ENCODE peak calls at places on chromosomes 3 and 15, in six cellular contexts. K is AG04450, Q is psoas muscle, S is lower leg skin, T is HFF-Myc, D is cardiac fibroblast. O is an unnamed sample.

GRCh38 chr3:162390891-162391290 is 894.3 kb downstream of the OTOL1 start:
- DNase-seq in K (peak), Q (no peak), S (no peak), T (peak), D (peak), O (no peak)

GRCh38 chr3:143040264-143040879 is 39.0 kb downstream of the U2SURP start:
- DNase-seq in K (no peak), Q (no peak), S (no peak), T (no peak), D (peak), O (peak)

GRCh38 chr15:62935300-62936081 is 107.1 kb upstream of the TPM1 start:
- DNase-seq in K (no peak), Q (no peak), S (peak), T (no peak), D (no peak), O (no peak)

GRCh38 chr3:30350011-30350410 is 256.4 kb upstream of the TGFBR2 start:
- DNase-seq in K (no peak), Q (no peak), S (no peak), T (no peak), D (no peak), O (no peak)

GRCh38 chr3:184262166-184262926 is 993 bp upstream of the CAMK2N2 start:
- DNase-seq in K (no peak), Q (peak), S (no peak), T (no peak), D (peak), O (no peak)

GRCh38 chr3:115819785-115820384 is 196.6 kb downstream of the GAP43 start:
- DNase-seq in K (peak), Q (peak), S (peak), T (peak), D (peak), O (peak)

GRCh38 chr3:139906441-139906840 is 28.5 kb upstream of the CLSTN2 start:
- DNase-seq in K (no peak), Q (no peak), S (no peak), T (peak), D (peak), O (peak)

GRCh38 chr3:133274477-133274876 is 125.4 kb upstream of the BFSP2 start:
- DNase-seq in K (no peak), Q (no peak), S (no peak), T (no peak), D (no peak), O (no peak)

GRCh38 chr3:31732548-31732947 is 199.8 kb downstream of the STT3B start:
- DNase-seq in K (no peak), Q (no peak), S (no peak), T (no peak), D (no peak), O (no peak)

GRCh38 chr3:41846850-41847249 is 115.1 kb downstream of the ULK4 start:
- DNase-seq in K (no peak), Q (no peak), S (no peak), T (no peak), D (no peak), O (no peak)

GRCh38 chr15:57772223-57772957 is 65.9 kb downstream of the POLR2M start:
- DNase-seq in K (no peak), Q (no peak), S (no peak), T (peak), D (peak), O (no peak)

GRCh38 chr3:134646086-134646485 is 4.7 kb downstream of the KY start:
- DNase-seq in K (no peak), Q (no peak), S (peak), T (no peak), D (no peak), O (no peak)

GRCh38 chr3:80244390-80244789 is 476.6 kb upstream of the ROBO1 start:
- DNase-seq in K (peak), Q (no peak), S (no peak), T (no peak), D (peak), O (peak)

GRCh38 chr3:64824281-64824980 is 136.6 kb upstream of the ADAMTS9 start:
- DNase-seq in K (no peak), Q (no peak), S (no peak), T (no peak), D (peak), O (no peak)

GRCh38 chr15:60672400-60672799 is 193.5 kb upstream of the ICE2 start:
- DNase-seq in K (no peak), Q (no peak), S (no peak), T (no peak), D (no peak), O (no peak)

GRCh38 chr3:23591374-23591773 is 214.4 kb upstream of the UBE2E1 start:
- DNase-seq in K (no peak), Q (no peak), S (no peak), T (no peak), D (no peak), O (no peak)

GRCh38 chr15:37135225-37135624 is 34.9 kb upstream of the MEIS2 start:
- DNase-seq in K (no peak), Q (no peak), S (no peak), T (peak), D (no peak), O (no peak)

GRCh38 chr15:93127286-93127685 is 38.3 kb upstream of the RGMA start:
- DNase-seq in K (no peak), Q (no peak), S (no peak), T (no peak), D (no peak), O (no peak)

GRCh38 chr3:52561028-52561749 is 24.8 kb downstream of the UQCC5 start:
- DNase-seq in K (no peak), Q (no peak), S (no peak), T (no peak), D (no peak), O (no peak)

GRCh38 chr15:67140078-67140833 is 74.9 kb downstream of the SMAD3 start:
- DNase-seq in K (no peak), Q (no peak), S (no peak), T (no peak), D (no peak), O (no peak)

GRCh38 chr3:39718674-39719595 is 90.5 kb upstream of the MYRIP start:
- DNase-seq in K (no peak), Q (no peak), S (no peak), T (peak), D (peak), O (peak)

GRCh38 chr3:52221563-52222318 is 3.7 kb downstream of the TLR9 start:
- DNase-seq in K (no peak), Q (peak), S (no peak), T (no peak), D (peak), O (no peak)

GRCh38 chr3:42116466-42116865 is 25.3 kb downstream of the TRAK1 start:
- DNase-seq in K (no peak), Q (no peak), S (no peak), T (no peak), D (no peak), O (no peak)

GRCh38 chr3:136750209-136750921 is 1.8 kb downstream of the STAG1 start:
- DNase-seq in K (no peak), Q (no peak), S (no peak), T (no peak), D (no peak), O (no peak)

GRCh38 chr3:77815467-77815866 is 775.6 kb downstream of the ROBO2 start:
- DNase-seq in K (no peak), Q (no peak), S (no peak), T (no peak), D (no peak), O (no peak)

GRCh38 chr15:38930851-38931572 is 366.4 kb upstream of the RASGRP1 start:
- DNase-seq in K (peak), Q (no peak), S (no peak), T (no peak), D (peak), O (no peak)

GRCh38 chr3:11634081-11634635 is 9.6 kb downstream of the VGLL4 start:
- DNase-seq in K (no peak), Q (no peak), S (no peak), T (no peak), D (no peak), O (no peak)

GRCh38 chr3:107699682-107700081 is 176.9 kb downstream of the BBX start:
- DNase-seq in K (no peak), Q (no peak), S (no peak), T (no peak), D (peak), O (no peak)

GRCh38 chr3:4721511-4721911 is 228.4 kb downstream of the ITPR1 start:
- DNase-seq in K (peak), Q (no peak), S (peak), T (no peak), D (peak), O (peak)

GRCh38 chr3:153443961-153444360 is 281.9 kb downstream of the RAP2B start:
- DNase-seq in K (no peak), Q (no peak), S (no peak), T (no peak), D (peak), O (no peak)

GRCh38 chr3:94293793-94294195 is 230.9 kb downstream of the NSUN3 start:
- DNase-seq in K (no peak), Q (no peak), S (no peak), T (no peak), D (no peak), O (no peak)

GRCh38 chr3:50651875-50652529 is 22.7 kb upstream of the DOCK3 start:
- DNase-seq in K (no peak), Q (no peak), S (no peak), T (no peak), D (no peak), O (no peak)

GRCh38 chr3:12948371-12948770 is 107.0 kb upstream of the RPL32 start:
- DNase-seq in K (no peak), Q (no peak), S (no peak), T (no peak), D (no peak), O (no peak)

GRCh38 chr3:98691897-98692296 is 71.2 kb upstream of the ST3GAL6 start:
- DNase-seq in K (no peak), Q (no peak), S (no peak), T (no peak), D (peak), O (no peak)

GRCh38 chr3:45929042-45929679 is 14.1 kb upstream of the CXCR6 start:
- DNase-seq in K (no peak), Q (no peak), S (no peak), T (no peak), D (peak), O (no peak)

GRCh38 chr3:72384602-72385001 is 463.6 kb downstream of the SHQ1 start:
- DNase-seq in K (no peak), Q (no peak), S (no peak), T (no peak), D (no peak), O (no peak)

GRCh38 chr3:44805960-44806359 is 44.4 kb downstream of the KIF15 start:
- DNase-seq in K (no peak), Q (no peak), S (no peak), T (no peak), D (no peak), O (no peak)
- H3K4me3 ChIP-seq in K (no peak), Q (no peak), S (no peak), T (no peak), D (no peak), O (no peak)

GRCh38 chr15:58934114-58934447 is 602 bp upstream of the SLTM start:
- DNase-seq in K (no peak), Q (no peak), S (no peak), T (no peak), D (no peak), O (no peak)
- TF ChIP-seq CTCF in K (no peak), Q (no peak), S (no peak), T (no peak), D (no peak), O (no peak)

DNA sequence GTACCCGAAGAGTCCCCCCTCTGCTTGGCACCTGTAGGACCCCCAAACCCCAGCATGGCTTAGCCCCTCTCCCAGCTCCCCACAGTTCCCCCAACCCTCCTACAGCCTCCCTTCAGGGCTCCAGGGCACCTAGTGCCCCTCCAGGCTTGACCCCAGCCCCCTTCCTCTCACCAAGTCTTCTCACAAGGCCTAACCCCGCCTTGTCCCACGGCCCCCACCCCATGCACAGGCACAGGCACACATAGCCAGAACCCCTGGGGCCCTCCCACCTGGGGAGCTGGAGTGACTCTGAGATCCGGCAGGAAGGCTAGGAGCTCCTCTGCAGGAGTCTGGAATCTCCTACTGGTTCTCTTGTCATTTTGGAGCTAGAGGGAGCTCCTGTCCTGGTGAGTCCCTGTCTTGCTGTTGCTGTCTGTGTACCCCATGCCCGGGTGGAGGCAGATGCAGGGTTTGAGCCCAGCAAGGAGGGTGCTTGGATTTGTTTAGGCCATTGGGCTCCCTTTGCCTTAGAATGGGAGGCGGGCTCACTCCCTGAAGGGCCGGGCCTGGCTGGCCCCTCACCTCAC is 39.6 kb downstream of the KLF13 start:
- DNase-seq in K (no peak), Q (peak), S (peak), T (no peak), D (peak), O (no peak)
- H3K4me3 ChIP-seq in K (no peak), Q (peak), S (no peak), T (no peak), D (no peak), O (no peak)

GRCh38 chr3:100893590-100893989 is 99.6 kb downstream of the ABI3BP start:
- DNase-seq in K (no peak), Q (no peak), S (no peak), T (no peak), D (peak), O (no peak)
- TF ChIP-seq CTCF in K (peak), Q (no peak), S (no peak), T (peak), D (peak), O (peak)

GRCh38 chr3:191158800-191159199 is 40.2 kb upstream of the OSTN start:
- DNase-seq in K (no peak), Q (no peak), S (no peak), T (no peak), D (no peak), O (no peak)
- H3K4me3 ChIP-seq in K (no peak), Q (no peak), S (no peak), T (no peak), D (no peak), O (no peak)

GRCh38 chr3:167350245-167350862 is 29.7 kb downstream of the ZBBX start:
- DNase-seq in K (no peak), Q (no peak), S (no peak), T (no peak), D (peak), O (peak)
- TF ChIP-seq CTCF in K (peak), Q (peak), S (no peak), T (no peak), D (no peak), O (peak)

O was measured in astrocyte of the cerebellum.